ENCODE peak calls at places on chromosome 5, in seven cellular contexts. One of them, this sample, is unnamed.

GRCh38 chr5:171595801-171596231 is 176.4 kb downstream of the FGF18 start:
- DNase-seq in K562: no peak
- DNase-seq in GM12878: no peak
- DNase-seq in SK-N-SH: no peak
- DNase-seq in H1: no peak
- DNase-seq in HepG2: peak
- DNase-seq in HCT116: no peak
- DNase-seq in this sample: no peak

GRCh38 chr5:58497956-58498942 is 7.0 kb downstream of the GAPT start:
- DNase-seq in HepG2: peak
- DNase-seq in HCT116: peak
- DNase-seq in K562: peak
- DNase-seq in H1: peak
- DNase-seq in GM12878: no peak
- DNase-seq in SK-N-SH: peak
- DNase-seq in this sample: peak

GRCh38 chr5:139399501-139400121 is 4.3 kb downstream of the SPATA24 start:
- DNase-seq in HepG2: no peak
- DNase-seq in SK-N-SH: no peak
- DNase-seq in GM12878: peak
- DNase-seq in HCT116: no peak
- DNase-seq in H1: no peak
- DNase-seq in K562: no peak
- DNase-seq in this sample: no peak

GRCh38 chr5:56557198-56557597 is 258.2 kb upstream of the MAP3K1 start:
- DNase-seq in GM12878: no peak
- DNase-seq in H1: no peak
- DNase-seq in HepG2: no peak
- DNase-seq in SK-N-SH: no peak
- DNase-seq in HCT116: no peak
- DNase-seq in K562: no peak
- DNase-seq in this sample: no peak

GRCh38 chr5:174751154-174751990 is 27.0 kb downstream of the MSX2 start:
- DNase-seq in HepG2: no peak
- DNase-seq in GM12878: no peak
- DNase-seq in H1: no peak
- DNase-seq in SK-N-SH: peak
- DNase-seq in HCT116: no peak
- DNase-seq in K562: no peak
- DNase-seq in this sample: peak

GRCh38 chr5:78803386-78803785 is 154.8 kb upstream of the LHFPL2 start:
- DNase-seq in HCT116: no peak
- DNase-seq in GM12878: no peak
- DNase-seq in K562: no peak
- DNase-seq in HepG2: no peak
- DNase-seq in H1: no peak
- DNase-seq in SK-N-SH: peak
- DNase-seq in this sample: no peak

GRCh38 chr5:43017438-43017820 is 22.7 kb downstream of the ANXA2R start:
- DNase-seq in HCT116: no peak
- DNase-seq in HepG2: peak
- DNase-seq in SK-N-SH: no peak
- DNase-seq in GM12878: no peak
- DNase-seq in K562: no peak
- DNase-seq in H1: no peak
- DNase-seq in this sample: no peak

GRCh38 chr5:144582046-144582445 is 411.4 kb downstream of the KCTD16 start:
- DNase-seq in GM12878: no peak
- DNase-seq in HCT116: no peak
- DNase-seq in SK-N-SH: no peak
- DNase-seq in K562: no peak
- DNase-seq in HepG2: no peak
- DNase-seq in H1: no peak
- DNase-seq in this sample: no peak

GRCh38 chr5:169721771-169722170 is 84.7 kb downstream of the DOCK2 start:
- DNase-seq in H1: no peak
- DNase-seq in SK-N-SH: no peak
- DNase-seq in HCT116: no peak
- DNase-seq in HepG2: no peak
- DNase-seq in GM12878: no peak
- DNase-seq in K562: no peak
- DNase-seq in this sample: no peak

GRCh38 chr5:58582411-58583393 is at the start of gene RAB3C:
- DNase-seq in SK-N-SH: peak
- DNase-seq in HepG2: peak
- DNase-seq in H1: peak
- DNase-seq in GM12878: peak
- DNase-seq in K562: no peak
- DNase-seq in HCT116: peak
- DNase-seq in this sample: peak

GRCh38 chr5:158026248-158027031 is 167.5 kb upstream of the CLINT1 start:
- DNase-seq in HepG2: no peak
- DNase-seq in H1: no peak
- DNase-seq in GM12878: no peak
- DNase-seq in K562: no peak
- DNase-seq in SK-N-SH: no peak
- DNase-seq in HCT116: no peak
- DNase-seq in this sample: no peak

GRCh38 chr5:13567819-13568218 is 376.7 kb downstream of the DNAH5 start:
- DNase-seq in SK-N-SH: no peak
- DNase-seq in GM12878: no peak
- DNase-seq in H1: no peak
- DNase-seq in K562: no peak
- DNase-seq in HCT116: no peak
- DNase-seq in HepG2: no peak
- DNase-seq in this sample: no peak

GRCh38 chr5:61617995-61618525 is 286.0 kb downstream of the ZSWIM6 start:
- DNase-seq in K562: no peak
- DNase-seq in SK-N-SH: no peak
- DNase-seq in H1: no peak
- DNase-seq in HCT116: no peak
- DNase-seq in HepG2: no peak
- DNase-seq in GM12878: no peak
- DNase-seq in this sample: no peak

GRCh38 chr5:93572773-93573626 is 8.0 kb downstream of the NR2F1-AS1 start:
- DNase-seq in GM12878: no peak
- DNase-seq in H1: no peak
- DNase-seq in SK-N-SH: no peak
- DNase-seq in HCT116: no peak
- DNase-seq in HepG2: no peak
- DNase-seq in K562: no peak
- DNase-seq in this sample: no peak

GRCh38 chr5:2675548-2675947 is 75.9 kb downstream of the IRX2 start:
- DNase-seq in GM12878: no peak
- DNase-seq in K562: no peak
- DNase-seq in HCT116: no peak
- DNase-seq in H1: no peak
- DNase-seq in HepG2: no peak
- DNase-seq in SK-N-SH: no peak
- DNase-seq in this sample: no peak

GRCh38 chr5:4862500-4862899 is 277.6 kb upstream of the ADAMTS16 start:
- DNase-seq in SK-N-SH: peak
- DNase-seq in HCT116: peak
- DNase-seq in GM12878: no peak
- DNase-seq in H1: no peak
- DNase-seq in K562: peak
- DNase-seq in HepG2: peak
- DNase-seq in this sample: peak

GRCh38 chr5:83107692-83108410 is 30.5 kb downstream of the XRCC4 start:
- DNase-seq in HCT116: no peak
- DNase-seq in H1: no peak
- DNase-seq in SK-N-SH: no peak
- DNase-seq in GM12878: no peak
- DNase-seq in K562: no peak
- DNase-seq in HepG2: no peak
- DNase-seq in this sample: no peak

GRCh38 chr5:114238771-114239313 is 123.0 kb upstream of the KCNN2 start:
- DNase-seq in GM12878: no peak
- DNase-seq in SK-N-SH: no peak
- DNase-seq in K562: no peak
- DNase-seq in HepG2: no peak
- DNase-seq in HCT116: no peak
- DNase-seq in H1: no peak
- DNase-seq in this sample: no peak

GRCh38 chr5:38807570-38808461 is 38.0 kb upstream of the OSMR start:
- DNase-seq in K562: no peak
- DNase-seq in HepG2: no peak
- DNase-seq in HCT116: no peak
- DNase-seq in H1: no peak
- DNase-seq in GM12878: no peak
- DNase-seq in SK-N-SH: no peak
- DNase-seq in this sample: no peak

GRCh38 chr5:170791325-170791954 is 7.9 kb downstream of the GABRP start:
- DNase-seq in H1: no peak
- DNase-seq in K562: peak
- DNase-seq in HCT116: peak
- DNase-seq in HepG2: peak
- DNase-seq in SK-N-SH: peak
- DNase-seq in GM12878: no peak
- DNase-seq in this sample: peak

GRCh38 chr5:81165493-81166119 is 67.5 kb upstream of the CKMT2 start:
- DNase-seq in HCT116: peak
- DNase-seq in HepG2: peak
- DNase-seq in K562: peak
- DNase-seq in SK-N-SH: peak
- DNase-seq in GM12878: no peak
- DNase-seq in H1: peak
- DNase-seq in this sample: peak

GRCh38 chr5:43367909-43368648 is 44.1 kb downstream of the CCL28 start:
- DNase-seq in GM12878: no peak
- DNase-seq in K562: no peak
- DNase-seq in H1: no peak
- DNase-seq in HepG2: no peak
- DNase-seq in SK-N-SH: no peak
- DNase-seq in HCT116: no peak
- DNase-seq in this sample: no peak

GRCh38 chr5:40386293-40386692 is 293.4 kb upstream of the PTGER4 start:
- DNase-seq in HCT116: no peak
- DNase-seq in SK-N-SH: no peak
- DNase-seq in HepG2: no peak
- DNase-seq in H1: no peak
- DNase-seq in K562: no peak
- DNase-seq in GM12878: peak
- DNase-seq in this sample: no peak

GRCh38 chr5:181120311-181120710 is 10.7 kb downstream of the OR2V1 start:
- DNase-seq in SK-N-SH: no peak
- DNase-seq in HCT116: no peak
- DNase-seq in HepG2: no peak
- DNase-seq in H1: no peak
- DNase-seq in K562: no peak
- DNase-seq in GM12878: no peak
- DNase-seq in this sample: no peak

GRCh38 chr5:78627175-78627574 is 21.4 kb downstream of the LHFPL2 start:
- DNase-seq in HepG2: no peak
- DNase-seq in GM12878: no peak
- DNase-seq in SK-N-SH: no peak
- DNase-seq in H1: no peak
- DNase-seq in HCT116: no peak
- DNase-seq in K562: peak
- DNase-seq in this sample: peak

GRCh38 chr5:111262815-111263214 is 38.6 kb downstream of the CAMK4 start:
- DNase-seq in HepG2: no peak
- DNase-seq in K562: no peak
- DNase-seq in HCT116: no peak
- DNase-seq in SK-N-SH: no peak
- DNase-seq in GM12878: no peak
- DNase-seq in H1: no peak
- DNase-seq in this sample: no peak
- TF ChIP-seq JUND in HepG2: no peak
- TF ChIP-seq JUND in K562: no peak
- TF ChIP-seq JUND in HCT116: no peak
- TF ChIP-seq JUND in SK-N-SH: no peak
- TF ChIP-seq JUND in GM12878: no peak
- TF ChIP-seq JUND in H1: no peak
- TF ChIP-seq JUND in this sample: no peak

GRCh38 chr5:128304791-128305190 is 221.2 kb downstream of the SLC12A2 start:
- DNase-seq in SK-N-SH: no peak
- DNase-seq in HepG2: no peak
- DNase-seq in K562: no peak
- DNase-seq in HCT116: no peak
- DNase-seq in H1: no peak
- DNase-seq in GM12878: no peak
- DNase-seq in this sample: no peak
- TF ChIP-seq JUND in SK-N-SH: no peak
- TF ChIP-seq JUND in HepG2: no peak
- TF ChIP-seq JUND in K562: no peak
- TF ChIP-seq JUND in HCT116: no peak
- TF ChIP-seq JUND in H1: no peak
- TF ChIP-seq JUND in GM12878: no peak
- TF ChIP-seq JUND in this sample: no peak

DNA sequence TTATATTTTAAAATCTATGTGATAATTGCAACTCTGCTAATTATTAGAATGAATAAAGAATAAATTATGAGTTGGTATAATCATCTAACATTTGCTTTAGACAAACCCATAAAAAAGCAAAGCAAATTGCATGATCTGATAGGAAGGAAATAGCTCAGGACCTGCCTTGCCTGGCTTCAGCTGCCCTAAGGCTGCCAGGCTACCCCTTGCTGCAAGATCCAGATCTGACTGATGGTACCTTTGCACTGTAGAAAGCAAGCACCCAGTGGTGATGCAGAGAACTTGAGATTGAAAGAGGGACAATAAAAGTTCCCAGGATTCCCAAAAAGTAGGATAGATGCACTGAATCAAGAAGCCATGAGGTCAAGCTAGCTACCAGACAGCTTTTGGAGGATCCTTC is 100.9 kb upstream of the FSTL4 start:
- DNase-seq in H1: no peak
- DNase-seq in SK-N-SH: peak
- DNase-seq in K562: no peak
- DNase-seq in HCT116: no peak
- DNase-seq in GM12878: no peak
- DNase-seq in HepG2: no peak
- DNase-seq in this sample: no peak
- TF ChIP-seq JUND in H1: no peak
- TF ChIP-seq JUND in SK-N-SH: no peak
- TF ChIP-seq JUND in K562: no peak
- TF ChIP-seq JUND in HCT116: no peak
- TF ChIP-seq JUND in GM12878: no peak
- TF ChIP-seq JUND in HepG2: no peak
- TF ChIP-seq JUND in this sample: no peak

DNA sequence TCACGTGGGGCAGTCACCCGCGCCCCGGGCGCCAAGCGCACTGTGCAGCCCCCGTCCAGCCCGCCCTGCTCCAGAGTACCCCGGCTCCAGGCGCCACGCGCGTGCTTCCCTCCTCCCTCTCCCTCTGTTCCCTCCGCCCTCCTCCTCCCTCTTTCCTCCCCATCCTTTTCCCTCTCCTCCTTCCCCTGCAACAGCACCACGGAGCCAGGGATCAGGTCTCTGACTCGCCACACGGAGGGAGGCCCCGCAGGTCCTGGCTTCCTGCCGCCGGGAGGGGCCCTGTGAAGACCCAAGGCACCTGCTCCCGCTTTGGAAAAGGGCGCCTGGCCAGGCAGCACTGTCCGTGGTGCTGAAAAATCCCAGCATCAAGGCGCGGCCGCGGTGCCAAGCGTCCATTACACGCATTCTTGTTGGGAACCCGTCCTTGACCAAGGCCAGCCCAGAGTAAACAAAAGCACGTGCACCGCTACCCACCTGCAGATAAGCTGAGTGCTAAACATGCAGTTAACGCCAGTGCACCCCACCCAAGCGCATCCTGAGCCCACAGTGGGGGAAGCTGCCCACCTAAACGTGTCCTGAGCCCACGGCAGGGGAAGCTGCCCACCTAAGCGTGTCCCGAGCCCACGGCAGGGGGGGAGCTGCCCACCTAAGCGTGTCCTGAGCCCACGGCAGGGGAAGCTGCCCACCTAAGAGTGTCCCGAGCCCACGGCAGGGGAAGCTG is 21.7 kb downstream of the SLC6A18 start:
- DNase-seq in K562: peak
- DNase-seq in GM12878: no peak
- DNase-seq in H1: peak
- DNase-seq in SK-N-SH: peak
- DNase-seq in HepG2: peak
- DNase-seq in HCT116: no peak
- DNase-seq in this sample: peak
- TF ChIP-seq JUND in K562: no peak
- TF ChIP-seq JUND in GM12878: no peak
- TF ChIP-seq JUND in H1: no peak
- TF ChIP-seq JUND in SK-N-SH: no peak
- TF ChIP-seq JUND in HepG2: no peak
- TF ChIP-seq JUND in HCT116: no peak
- TF ChIP-seq JUND in this sample: no peak